ENCODE peak calls at places on chromosome 16, in five cellular contexts. Y, I, P, Z and G are unnamed samples.

GRCh38 chr16:89695086-89695874 is 6.2 kb downstream of the SPATA2L start:
- DNase-seq in Y (no peak), I (no peak), P (peak; percentile 11), Z (no peak), G (no peak)

GRCh38 chr16:83972256-83973008 is 4.4 kb downstream of the NECAB2 start:
- DNase-seq in Y (no peak), I (no peak), P (no peak), Z (no peak), G (no peak)

GRCh38 chr16:15653227-15653626 is 3.2 kb downstream of the NDE1 start:
- DNase-seq in Y (no peak), I (peak; percentile 93), P (no peak), Z (no peak), G (peak; percentile 32)

GRCh38 chr16:58638148-58639036 is 8.8 kb upstream of the CNOT1 start:
- DNase-seq in Y (peak; percentile 35), I (peak; percentile 96), P (peak; percentile 82), Z (peak; percentile 54), G (peak; percentile 74)

GRCh38 chr16:50038756-50039529 is 13.9 kb downstream of the CNEP1R1 start:
- DNase-seq in Y (no peak), I (peak; percentile 27), P (peak; percentile 19), Z (no peak), G (no peak)

GRCh38 chr16:78902291-78902690 is 698.2 kb downstream of the MAF start:
- DNase-seq in Y (no peak), I (no peak), P (no peak), Z (no peak), G (no peak)

GRCh38 chr16:57555831-57556230 is 13.4 kb downstream of the ADGRG5 start:
- DNase-seq in Y (no peak), I (no peak), P (no peak), Z (no peak), G (no peak)

GRCh38 chr16:54116126-54116525 is 170.5 kb downstream of the IRX3 start:
- DNase-seq in Y (no peak), I (no peak), P (no peak), Z (no peak), G (no peak)

GRCh38 chr16:58280146-58280845 is 14.5 kb downstream of the PRSS54 start:
- DNase-seq in Y (no peak), I (no peak), P (no peak), Z (no peak), G (no peak)

GRCh38 chr16:1098266-1098991 is 2.4 kb upstream of the C1QTNF8 start:
- DNase-seq in Y (peak; percentile 75), I (no peak), P (no peak), Z (no peak), G (no peak)

GRCh38 chr16:30069575-30070462 is 4.3 kb downstream of the ALDOA start:
- DNase-seq in Y (no peak), I (no peak), P (no peak), Z (no peak), G (no peak)

GRCh38 chr16:89365044-89365467 is 125.3 kb downstream of the ANKRD11 start:
- DNase-seq in Y (no peak), I (peak; percentile 81), P (no peak), Z (no peak), G (peak; percentile 81)

GRCh38 chr16:17369441-17369951 is 101.3 kb downstream of the XYLT1 start:
- DNase-seq in Y (no peak), I (no peak), P (no peak), Z (no peak), G (no peak)

GRCh38 chr16:49462989-49463371 is 89.4 kb downstream of the C16orf78 start:
- DNase-seq in Y (no peak), I (no peak), P (no peak), Z (no peak), G (no peak)

GRCh38 chr16:16133943-16134604 is 89.2 kb downstream of the ABCC6 start:
- DNase-seq in Y (no peak), I (no peak), P (no peak), Z (no peak), G (no peak)

GRCh38 chr16:19696312-19696711 is 21.7 kb downstream of the KNOP1 start:
- DNase-seq in Y (no peak), I (peak; percentile 88), P (peak; percentile 63), Z (no peak), G (peak; percentile 83)

GRCh38 chr16:30649725-30650368 is 913 bp upstream of the PRR14 start:
- DNase-seq in Y (no peak), I (no peak), P (no peak), Z (no peak), G (no peak)

GRCh38 chr16:48462146-48462740 is 77.0 kb upstream of the SIAH1 start:
- DNase-seq in Y (no peak), I (no peak), P (no peak), Z (no peak), G (peak; percentile 89)

GRCh38 chr16:84832488-84833141 is 12.8 kb downstream of the CRISPLD2 start:
- DNase-seq in Y (no peak), I (peak; percentile 99), P (peak; percentile 85), Z (no peak), G (no peak)

GRCh38 chr16:85593503-85594195 is 19.5 kb upstream of the GSE1 start:
- DNase-seq in Y (peak; percentile 78), I (no peak), P (no peak), Z (no peak), G (no peak)

GRCh38 chr16:85569615-85570212 is 43.4 kb upstream of the GSE1 start:
- DNase-seq in Y (no peak), I (peak; percentile 47), P (no peak), Z (no peak), G (peak; percentile 29)

DNA sequence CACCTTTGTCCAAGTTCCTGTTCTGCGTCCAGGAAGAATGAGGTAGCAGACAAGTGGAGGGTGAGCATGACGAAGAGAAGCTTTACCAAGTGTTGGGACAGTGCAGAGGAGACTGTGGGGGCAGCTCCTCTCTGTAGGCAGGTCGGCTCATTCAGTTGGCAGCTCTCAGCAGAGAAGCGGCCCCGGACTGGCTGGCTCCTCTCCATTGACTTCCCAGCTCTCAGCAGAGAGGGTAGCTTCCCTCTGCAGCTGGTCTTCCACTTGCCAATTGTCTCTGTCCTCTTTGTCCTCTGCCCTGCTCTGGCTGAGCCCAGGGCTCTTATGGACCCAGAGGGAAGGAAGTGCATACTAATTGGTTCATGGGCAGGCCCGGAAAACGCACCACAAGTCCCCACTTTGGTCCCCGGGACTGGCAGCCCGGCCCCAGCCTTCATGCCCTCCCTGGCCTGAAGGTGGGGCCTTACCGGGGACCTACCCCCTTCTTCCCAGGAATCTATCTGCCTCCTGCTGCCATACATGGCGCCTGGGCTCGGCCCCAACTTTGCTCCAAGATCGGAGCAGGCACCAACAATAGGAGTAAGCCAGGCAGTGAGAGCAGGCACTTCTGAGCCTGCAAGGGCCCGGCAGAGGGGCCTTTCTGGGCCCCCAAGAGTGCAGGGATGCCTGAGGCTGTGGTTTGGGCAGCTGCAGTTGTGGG is 10.1 kb downstream of the KCTD5 start:
- DNase-seq in Y (peak; percentile 9), I (no peak), P (no peak), Z (no peak), G (no peak)
- TF ChIP-seq EZH2phosphoT487 in Y (no peak), I (no peak), P (no peak), Z (no peak), G (no peak)

GRCh38 chr16:86848821-86849220 is 270.5 kb downstream of the FOXL1 start:
- DNase-seq in Y (no peak), I (no peak), P (no peak), Z (no peak), G (no peak)
- TF ChIP-seq EZH2phosphoT487 in Y (no peak), I (no peak), P (no peak), Z (no peak), G (no peak)

GRCh38 chr16:77843412-77843811 is 55.0 kb downstream of the VAT1L start:
- DNase-seq in Y (peak; percentile 83), I (no peak), P (no peak), Z (no peak), G (no peak)
- TF ChIP-seq EZH2phosphoT487 in Y (no peak), I (no peak), P (no peak), Z (no peak), G (no peak)

GRCh38 chr16:4003166-4003565 is 113.1 kb downstream of the ADCY9 start:
- DNase-seq in Y (no peak), I (no peak), P (no peak), Z (no peak), G (no peak)

GRCh38 chr16:3999890-4000325 is 116.3 kb downstream of the ADCY9 start:
- DNase-seq in Y (no peak), I (peak; percentile 14), P (no peak), Z (no peak), G (no peak)

GRCh38 chr16:3999479-3999868 is 116.8 kb downstream of the ADCY9 start:
- DNase-seq in Y (peak; percentile 55), I (peak; percentile 84), P (peak; percentile 78), Z (no peak), G (no peak)

GRCh38 chr16:3997231-3997841 is 116.8 kb upstream of the CREBBP start:
- DNase-seq in Y (peak; percentile 60), I (no peak), P (no peak), Z (no peak), G (no peak)

GRCh38 chr16:3998793-3999478 is 117.3 kb downstream of the ADCY9 start:
- DNase-seq in Y (no peak), I (peak; percentile 86), P (no peak), Z (no peak), G (no peak)
- TF ChIP-seq EZH2phosphoT487 in Y (no peak), I (no peak), P (no peak), Z (no peak), G (no peak)